ENCODE peak calls at places on chromosome 1, in six cellular contexts. N, P, Q, U, Z and L are unnamed samples.

GRCh38 chr1:178819123-178819522 is 51.8 kb downstream of the ANGPTL1 start:
- DNase-seq in N (no peak), Q (no peak), Z (no peak), U (no peak), P (no peak), L (no peak)

GRCh38 chr1:151653397-151653796 is 41.5 kb downstream of the SNX27 start:
- DNase-seq in Z (peak; percentile 95), N (no peak), U (no peak), Q (peak; percentile 9), P (peak; percentile 63), L (no peak)

GRCh38 chr1:170620164-170620563 is 43.8 kb upstream of the PRRX1 start:
- DNase-seq in U (no peak), Z (no peak), Q (peak; percentile 51), P (peak; percentile 49), N (no peak), L (no peak)

GRCh38 chr1:193730017-193730416 is 543.6 kb upstream of the B3GALT2 start:
- DNase-seq in N (no peak), Q (no peak), Z (peak; percentile 84), P (no peak), U (no peak), L (no peak)

GRCh38 chr1:154906621-154907081 is 29.9 kb downstream of the PMVK start:
- DNase-seq in P (no peak), Z (peak; percentile 8), Q (no peak), U (no peak), N (no peak), L (no peak)

GRCh38 chr1:46735708-46736324 is 16.9 kb upstream of the EFCAB14 start:
- DNase-seq in N (no peak), P (no peak), Z (peak; percentile 80), Q (peak; percentile 78), U (no peak), L (no peak)

GRCh38 chr1:20149601-20150325 is 10.6 kb downstream of the PLA2G2F start:
- DNase-seq in Q (no peak), Z (no peak), N (peak; percentile 20), P (no peak), U (no peak), L (no peak)

GRCh38 chr1:179926494-179927205 is 28.0 kb upstream of the CEP350 start:
- DNase-seq in N (no peak), Z (peak; percentile 67), P (peak; percentile 85), U (no peak), Q (no peak), L (no peak)

GRCh38 chr1:147840909-147841308 is 61.7 kb upstream of the GJA8 start:
- DNase-seq in N (no peak), Z (peak; percentile 55), Q (no peak), U (peak; percentile 5), P (no peak), L (no peak)

GRCh38 chr1:15983275-15983674 is 7.4 kb upstream of the ZBTB17 start:
- DNase-seq in Q (no peak), P (no peak), N (no peak), Z (no peak), U (no peak), L (no peak)

GRCh38 chr1:84698718-84699117 is 8.5 kb upstream of the SSX2IP start:
- DNase-seq in N (no peak), U (no peak), Q (peak; percentile 87), P (peak; percentile 75), Z (peak; percentile 82), L (no peak)

GRCh38 chr1:117606608-117607261 is 887 bp downstream of the TENT5C start:
- DNase-seq in P (no peak), Z (peak; percentile 36), U (peak; percentile 62), Q (no peak), N (peak; percentile 46), L (no peak)

GRCh38 chr1:183945432-183946308 is 91.9 kb downstream of the COLGALT2 start:
- DNase-seq in U (no peak), N (no peak), Z (no peak), P (no peak), Q (no peak), L (no peak)

GRCh38 chr1:221987860-221988520 is 246.1 kb upstream of the DUSP10 start:
- DNase-seq in Z (peak; percentile 66), N (no peak), U (no peak), P (no peak), Q (peak; percentile 14), L (peak; percentile 66)

GRCh38 chr1:19456915-19457554 is 28.3 kb downstream of the CAPZB start:
- DNase-seq in Q (no peak), N (no peak), P (no peak), Z (no peak), U (no peak), L (no peak)

GRCh38 chr1:2815551-2815950 is 14.1 kb upstream of the TTC34 start:
- DNase-seq in Z (no peak), Q (no peak), P (no peak), U (no peak), N (no peak), L (no peak)

GRCh38 chr1:88973520-88974137 is 18.8 kb downstream of the KYAT3 start:
- DNase-seq in Z (peak; percentile 72), Q (no peak), P (no peak), U (no peak), N (no peak), L (no peak)

GRCh38 chr1:199243423-199244061 is 604.7 kb downstream of the PTPRC start:
- DNase-seq in U (peak; percentile 80), P (no peak), N (no peak), Z (peak; percentile 66), Q (peak; percentile 26), L (peak; percentile 65)